ENCODE peak calls at places on chromosomes 7 and 10, in ten cellular contexts. K is IMR-90; J is pancreas; W is ovary; E is activated effector memory CD4-positive, alpha-beta T cell treated with Interleukin-2 at 50 U/mL for 16 hours; L is CD4-positive, alpha-beta memory T cell; B is thoracic aorta; U is activated CD4-positive, alpha-beta T cell treated with anti-CD3 and anti-CD28 coated beads, Interleukin-2, amount 50 U/mL, for 24 hours; Q is activated T-helper 1 cell treated with Interleukin-2 at 50 U/mL for 16 hours; X is H54. F is an unnamed sample.

GRCh38 chr7:158027646-158028045 is 560.0 kb downstream of the PTPRN2 start:
- DNase-seq in X (no peak), J (no peak), K (no peak), Q (no peak), E (no peak), W (no peak), L (no peak), B (no peak), U (no peak), F (no peak)

GRCh38 chr7:51601461-51601860 is 284.9 kb upstream of the COBL start:
- DNase-seq in L (no peak), W (no peak), B (no peak), Q (no peak), E (no peak), U (no peak), X (no peak), J (no peak), K (no peak), F (no peak)

GRCh38 chr7:924541-925231 is 29.8 kb downstream of the ADAP1 start:
- DNase-seq in J (peak; percentile 67), L (no peak), E (no peak), B (no peak), X (peak; percentile 87), W (peak; percentile 33), U (peak; percentile 60), Q (no peak), K (peak; percentile 12), F (peak; percentile 60)

GRCh38 chr7:96244244-96244991 is 77.5 kb downstream of the SLC25A13 start:
- DNase-seq in X (no peak), J (no peak), L (no peak), K (no peak), W (no peak), E (no peak), Q (no peak), B (no peak), U (no peak), F (no peak)

GRCh38 chr7:95899919-95900513 is 127.7 kb downstream of the DYNC1I1 start:
- DNase-seq in K (no peak), L (no peak), U (no peak), Q (no peak), J (no peak), X (no peak), W (no peak), B (no peak), E (no peak), F (no peak)

GRCh38 chr7:96327429-96327828 is 5.5 kb upstream of the SLC25A13 start:
- DNase-seq in B (no peak), U (no peak), K (no peak), Q (no peak), W (no peak), E (no peak), J (no peak), X (no peak), L (no peak), F (no peak)

GRCh38 chr10:130799532-130799931 is 512.0 kb downstream of the TCERG1L start:
- DNase-seq in Q (no peak), X (no peak), L (no peak), K (no peak), U (no peak), B (no peak), E (no peak), J (no peak), W (no peak), F (no peak)

GRCh38 chr10:104614245-104614831 is 26.8 kb upstream of the SORCS3 start:
- DNase-seq in W (no peak), L (peak; percentile 10), Q (no peak), E (no peak), U (no peak), J (no peak), B (no peak), X (peak; percentile 54), K (peak; percentile 3), F (peak; percentile 66)

GRCh38 chr7:29040570-29040906 is 82.4 kb upstream of the TRIL start:
- DNase-seq in L (no peak), B (no peak), X (no peak), J (no peak), E (no peak), K (no peak), Q (no peak), W (no peak), U (no peak), F (no peak)

GRCh38 chr7:8022628-8023027 is 54.0 kb downstream of the GLCCI1 start:
- DNase-seq in Q (no peak), K (no peak), B (no peak), E (no peak), L (no peak), U (no peak), W (no peak), X (no peak), J (no peak), F (no peak)

GRCh38 chr10:43105119-43105792 is 28.4 kb downstream of the RET start:
- DNase-seq in L (peak; percentile 74), Q (peak; percentile 60), U (peak; percentile 61), K (peak; percentile 63), J (peak; percentile 90), E (peak; percentile 65), W (peak; percentile 86), X (peak; percentile 87), B (peak; percentile 18), F (peak; percentile 94)

GRCh38 chr10:17981766-17982380 is 30.2 kb downstream of the SLC39A12 start:
- DNase-seq in J (no peak), U (no peak), Q (no peak), W (no peak), X (peak; percentile 50), E (no peak), B (no peak), L (no peak), K (peak; percentile 93), F (no peak)

GRCh38 chr10:97574374-97575100 is 2.0 kb downstream of the ANKRD2 start:
- DNase-seq in J (peak; percentile 84), Q (no peak), U (no peak), X (peak; percentile 99), B (peak; percentile 35), E (no peak), L (no peak), W (peak; percentile 30), K (peak; percentile 42), F (no peak)